ENCODE peak calls at places on chromosome 10, in four cellular contexts. V is A549, T is transverse colon, C is K562. Y is an unnamed sample.

GRCh38 chr10:69879628-69880257 is 78.0 kb downstream of the COL13A1 start:
- DNase-seq in V (no peak), T (no peak), C (no peak), Y (no peak)

GRCh38 chr10:118562877-118563276 is 32.6 kb downstream of the PRLHR start:
- DNase-seq in V (no peak), T (no peak), C (no peak), Y (no peak)

GRCh38 chr10:22690614-22691431 is 23.6 kb downstream of the PIP4K2A start:
- DNase-seq in V (no peak), T (no peak), C (no peak), Y (no peak)

GRCh38 chr10:45371555-45371954 is 2.5 kb upstream of the ALOX5 start:
- DNase-seq in V (no peak), T (no peak), C (no peak), Y (no peak)

GRCh38 chr10:72889391-72889831 is 4.1 kb upstream of the OIT3 start:
- DNase-seq in V (peak), T (no peak), C (no peak), Y (no peak)

GRCh38 chr10:110074298-110074697 is 66.5 kb downstream of the ADD3 start:
- DNase-seq in V (no peak), T (no peak), C (no peak), Y (no peak)

GRCh38 chr10:51348622-51349021 is 274.3 kb downstream of the PRKG1 start:
- DNase-seq in V (no peak), T (no peak), C (no peak), Y (no peak)

GRCh38 chr10:96703358-96703757 is 17.0 kb downstream of the PIK3AP1 start:
- DNase-seq in V (no peak), T (no peak), C (no peak), Y (no peak)

GRCh38 chr10:71948496-71949067 is 15.6 kb upstream of the CHST3 start:
- DNase-seq in V (no peak), T (no peak), C (no peak), Y (no peak)

GRCh38 chr10:84291389-84291788 is 37.0 kb upstream of the CCSER2 start:
- DNase-seq in V (no peak), T (no peak), C (no peak), Y (no peak)

GRCh38 chr10:123996302-123996701 is 97.1 kb downstream of the CHST15 start:
- DNase-seq in V (no peak), T (no peak), C (no peak), Y (no peak)

GRCh38 chr10:70940834-70941568 is 52.6 kb upstream of the PCBD1 start:
- DNase-seq in V (no peak), T (no peak), C (peak), Y (no peak)

GRCh38 chr10:23694921-23695824 is 256.3 kb downstream of the OTUD1 start:
- DNase-seq in V (no peak), T (no peak), C (no peak), Y (no peak)

GRCh38 chr10:1359599-1359955 is 303.4 kb downstream of the WDR37 start:
- DNase-seq in V (no peak), T (no peak), C (no peak), Y (no peak)

GRCh38 chr10:47331491-47331890 is 9.2 kb downstream of the GDF2 start:
- DNase-seq in V (no peak), T (no peak), C (no peak), Y (peak)

GRCh38 chr10:117933036-117933435 is 113.7 kb downstream of the RAB11FIP2 start:
- DNase-seq in V (no peak), T (no peak), C (no peak), Y (no peak)

GRCh38 chr10:74937446-74937935 is 111.1 kb downstream of the KAT6B start:
- DNase-seq in V (no peak), T (no peak), C (no peak), Y (no peak)

GRCh38 chr10:3807221-3807927 is 22.4 kb upstream of the KLF6 start:
- DNase-seq in V (no peak), T (no peak), C (no peak), Y (no peak)

GRCh38 chr10:29955308-29955935 is 104.0 kb downstream of the JCAD start:
- DNase-seq in V (peak), T (no peak), C (no peak), Y (no peak)
- TF ChIP-seq CTCF in V (no peak), T (no peak), C (no peak), Y (no peak)

GRCh38 chr10:79981673-79982485 is 33.0 kb upstream of the SFTPD start:
- DNase-seq in V (peak), T (peak), C (no peak), Y (peak)
- TF ChIP-seq EP300 in V (no peak), T (no peak), C (no peak), Y (no peak)

GRCh38 chr10:77282163-77282562 is 355.4 kb downstream of the KCNMA1 start:
- DNase-seq in V (no peak), T (no peak), C (no peak), Y (no peak)
- TF ChIP-seq CTCF in V (no peak), T (no peak), C (no peak), Y (no peak)

DNA sequence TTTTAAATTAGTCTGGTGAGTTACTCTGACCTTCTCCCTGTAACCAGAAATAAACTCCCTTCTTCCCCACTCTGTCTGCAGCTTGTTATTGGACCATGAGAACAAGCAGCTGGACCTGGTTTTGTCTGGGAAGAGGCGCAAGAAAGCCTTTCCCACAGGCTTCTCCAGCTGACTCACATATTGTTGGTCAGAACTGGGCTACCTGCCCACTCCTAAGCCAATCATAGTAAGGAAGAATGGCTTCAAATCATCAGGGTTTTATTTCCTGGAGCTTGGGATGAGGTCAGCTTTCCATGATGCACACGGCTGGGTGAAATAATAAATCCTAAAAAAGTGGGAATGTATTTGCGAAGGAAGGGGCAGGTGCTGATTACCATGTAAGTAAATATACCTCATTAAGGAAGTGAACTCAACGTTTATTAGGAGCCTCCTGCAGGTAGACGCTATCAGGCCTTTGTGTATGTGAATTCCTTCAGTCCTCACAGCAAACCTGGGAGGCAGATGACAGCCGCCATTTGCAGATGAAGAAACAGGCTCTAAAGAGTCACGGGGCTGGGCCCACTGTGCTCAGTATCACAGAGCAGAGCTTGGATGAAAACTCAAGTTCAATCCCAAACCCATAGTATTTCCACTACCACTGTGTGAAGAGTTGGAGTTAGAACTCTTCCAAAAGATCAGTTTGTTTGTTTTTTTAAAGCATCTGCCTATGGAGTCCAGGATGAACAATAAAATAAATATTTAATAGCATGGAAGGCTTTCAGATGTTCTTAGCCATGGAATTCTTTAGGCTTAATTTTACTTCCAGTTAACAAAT is 32.7 kb downstream of the IL15RA start:
- DNase-seq in V (peak), T (peak), C (no peak), Y (peak)
- TF ChIP-seq EP300 in V (no peak), T (peak), C (no peak), Y (no peak)